ENCODE peak calls at places on chromosome 19, in four cellular contexts. One of them, this sample, is unnamed.

GRCh38 chr19:40216777-40217026 is 1.5 kb downstream of the TTC9B start:
- DNase-seq in A549: no peak
- DNase-seq in sigmoid colon: no peak
- DNase-seq in suprapubic skin: no peak
- DNase-seq in this sample: no peak

GRCh38 chr19:34365463-34366401 is 736 bp downstream of the GPI start:
- DNase-seq in A549: peak; percentile 60
- DNase-seq in sigmoid colon: peak; percentile 73
- DNase-seq in suprapubic skin: no peak
- DNase-seq in this sample: peak; percentile 49

GRCh38 chr19:48283908-48284307 is 14.0 kb downstream of the ZNF114 start:
- DNase-seq in A549: no peak
- DNase-seq in sigmoid colon: no peak
- DNase-seq in suprapubic skin: no peak
- DNase-seq in this sample: no peak

GRCh38 chr19:39498262-39499081 is at the start of gene DLL3:
- DNase-seq in A549: no peak
- DNase-seq in sigmoid colon: no peak
- DNase-seq in suprapubic skin: no peak
- DNase-seq in this sample: no peak

GRCh38 chr19:35304036-35304435 is 12.1 kb downstream of the MAG start:
- DNase-seq in A549: no peak
- DNase-seq in sigmoid colon: no peak
- DNase-seq in suprapubic skin: no peak
- DNase-seq in this sample: no peak

GRCh38 chr19:44927746-44928145 is 13.3 kb downstream of the APOC1 start:
- DNase-seq in A549: no peak
- DNase-seq in sigmoid colon: no peak
- DNase-seq in suprapubic skin: no peak
- DNase-seq in this sample: no peak

GRCh38 chr19:13986348-13986904 is 19.7 kb downstream of the RFX1 start:
- DNase-seq in A549: no peak
- DNase-seq in sigmoid colon: peak; percentile 93
- DNase-seq in suprapubic skin: peak; percentile 91
- DNase-seq in this sample: peak; percentile 52

GRCh38 chr19:13993554-13994308 is 12.4 kb downstream of the RFX1 start:
- DNase-seq in A549: no peak
- DNase-seq in sigmoid colon: no peak
- DNase-seq in suprapubic skin: no peak
- DNase-seq in this sample: no peak

GRCh38 chr19:56294557-56294956 is 20.1 kb downstream of the ZSCAN5A start:
- DNase-seq in A549: no peak
- DNase-seq in sigmoid colon: no peak
- DNase-seq in suprapubic skin: no peak
- DNase-seq in this sample: no peak

GRCh38 chr19:3135961-3136683 is at the start of gene GNA15:
- DNase-seq in A549: no peak
- DNase-seq in sigmoid colon: no peak
- DNase-seq in suprapubic skin: no peak
- DNase-seq in this sample: peak; percentile 37

GRCh38 chr19:10913716-10914340 is 14.6 kb downstream of the YIPF2 start:
- DNase-seq in A549: no peak
- DNase-seq in sigmoid colon: no peak
- DNase-seq in suprapubic skin: no peak
- DNase-seq in this sample: no peak

GRCh38 chr19:43308244-43308815 is 39.0 kb upstream of the PSG9 start:
- DNase-seq in A549: no peak
- DNase-seq in sigmoid colon: no peak
- DNase-seq in suprapubic skin: no peak
- DNase-seq in this sample: no peak

GRCh38 chr19:33467851-33468250 is 53.7 kb downstream of the PEPD start:
- DNase-seq in A549: no peak
- DNase-seq in sigmoid colon: no peak
- DNase-seq in suprapubic skin: peak; percentile 53
- DNase-seq in this sample: no peak

GRCh38 chr19:28201462-28201943 is 1011.4 kb downstream of the UQCRFS1 start:
- DNase-seq in A549: no peak
- DNase-seq in sigmoid colon: no peak
- DNase-seq in suprapubic skin: no peak
- DNase-seq in this sample: no peak

GRCh38 chr19:23996549-23996948 is 81.9 kb downstream of the ZNF726 start:
- DNase-seq in A549: peak; percentile 48
- DNase-seq in sigmoid colon: no peak
- DNase-seq in suprapubic skin: no peak
- DNase-seq in this sample: no peak

GRCh38 chr19:32407004-32407992 is 1.7 kb downstream of the DPY19L3 start:
- DNase-seq in A549: no peak
- DNase-seq in sigmoid colon: peak; percentile 74
- DNase-seq in suprapubic skin: no peak
- DNase-seq in this sample: peak; percentile 61

GRCh38 chr19:16585808-16586476 is 13.7 kb upstream of the SLC35E1 start:
- DNase-seq in A549: no peak
- DNase-seq in sigmoid colon: no peak
- DNase-seq in suprapubic skin: no peak
- DNase-seq in this sample: no peak

GRCh38 chr19:48108997-48109782 is 1.4 kb downstream of the PLA2G4C start:
- DNase-seq in A549: no peak
- DNase-seq in sigmoid colon: no peak
- DNase-seq in suprapubic skin: no peak
- DNase-seq in this sample: no peak

GRCh38 chr19:3849092-3849491 is 19.7 kb downstream of the ZFR2 start:
- DNase-seq in A549: no peak
- DNase-seq in sigmoid colon: no peak
- DNase-seq in suprapubic skin: no peak
- DNase-seq in this sample: no peak

GRCh38 chr19:11410682-11411081 is 8.4 kb downstream of the RGL3 start:
- DNase-seq in A549: peak; percentile 21
- DNase-seq in sigmoid colon: no peak
- DNase-seq in suprapubic skin: no peak
- DNase-seq in this sample: no peak

GRCh38 chr19:19623383-19623782 is 4.6 kb downstream of the LPAR2 start:
- DNase-seq in A549: no peak
- DNase-seq in sigmoid colon: no peak
- DNase-seq in suprapubic skin: no peak
- DNase-seq in this sample: no peak

GRCh38 chr19:15285896-15286591 is 46.3 kb downstream of the BRD4 start:
- DNase-seq in A549: no peak
- DNase-seq in sigmoid colon: no peak
- DNase-seq in suprapubic skin: no peak
- DNase-seq in this sample: no peak

GRCh38 chr19:34269968-34270621 is 15.7 kb downstream of the GARRE1 start:
- DNase-seq in A549: peak; percentile 54
- DNase-seq in sigmoid colon: peak; percentile 68
- DNase-seq in suprapubic skin: no peak
- DNase-seq in this sample: peak; percentile 38

GRCh38 chr19:4373601-4374441 is 26.5 kb downstream of the SH3GL1 start:
- DNase-seq in A549: no peak
- DNase-seq in sigmoid colon: peak; percentile 84
- DNase-seq in suprapubic skin: peak; percentile 89
- DNase-seq in this sample: no peak

GRCh38 chr19:41876847-41877489 is at the start of gene CD79A:
- DNase-seq in A549: no peak
- DNase-seq in sigmoid colon: no peak
- DNase-seq in suprapubic skin: no peak
- DNase-seq in this sample: no peak
- TF ChIP-seq EP300 in A549: no peak
- TF ChIP-seq EP300 in sigmoid colon: no peak
- TF ChIP-seq EP300 in suprapubic skin: no peak
- TF ChIP-seq EP300 in this sample: no peak

DNA sequence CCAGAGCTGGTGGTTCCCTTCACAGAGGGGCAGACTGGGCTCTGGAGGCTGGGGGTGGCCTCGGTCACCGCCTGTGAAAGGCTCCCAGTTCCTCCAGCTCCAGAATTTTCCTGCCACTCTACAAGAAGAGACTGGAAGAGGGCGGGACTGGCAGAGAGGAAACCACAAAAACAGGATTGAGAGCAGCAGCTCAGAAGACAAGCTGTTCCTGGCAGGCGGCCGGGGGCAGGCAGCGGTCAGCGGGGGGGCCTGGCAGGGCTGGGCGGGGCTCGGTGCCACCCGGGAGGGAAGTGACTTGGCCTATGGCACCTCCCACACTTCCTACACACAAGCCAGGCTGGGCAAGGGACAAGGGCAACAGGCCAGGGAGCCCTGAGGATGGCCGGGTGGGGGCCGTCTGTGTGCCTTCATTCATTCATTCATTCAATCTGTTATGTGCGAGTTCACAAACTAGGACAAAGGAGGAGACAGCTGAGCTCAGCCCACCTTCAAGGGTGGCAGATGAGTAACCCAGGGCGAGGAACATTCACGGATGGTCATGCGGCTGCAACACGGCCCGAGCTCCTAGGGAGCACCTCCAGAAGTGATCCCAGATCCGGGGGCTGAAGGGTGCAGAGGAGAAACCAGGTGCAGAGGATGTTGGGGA is 16.9 kb upstream of the BTBD2 start:
- DNase-seq in A549: peak; percentile 88
- DNase-seq in sigmoid colon: peak; percentile 98
- DNase-seq in suprapubic skin: peak; percentile 98
- DNase-seq in this sample: peak; percentile 87
- TF ChIP-seq POLR2A in A549: peak; percentile 38
- TF ChIP-seq POLR2A in sigmoid colon: peak; percentile 37
- TF ChIP-seq POLR2A in suprapubic skin: no peak
- TF ChIP-seq POLR2A in this sample: no peak

GRCh38 chr19:7943444-7944176 is at the start of gene TIMM44:
- DNase-seq in A549: peak; percentile 98
- DNase-seq in sigmoid colon: peak; percentile 100
- DNase-seq in suprapubic skin: peak; percentile 100
- DNase-seq in this sample: peak; percentile 98
- TF ChIP-seq EP300 in A549: no peak
- TF ChIP-seq EP300 in sigmoid colon: no peak
- TF ChIP-seq EP300 in suprapubic skin: no peak
- TF ChIP-seq EP300 in this sample: peak; percentile 75

GRCh38 chr19:46306501-46306900 is 9.7 kb downstream of the HIF3A start:
- DNase-seq in A549: no peak
- DNase-seq in sigmoid colon: no peak
- DNase-seq in suprapubic skin: no peak
- DNase-seq in this sample: no peak

GRCh38 chr19:46299695-46300094 is 2.9 kb downstream of the HIF3A start:
- DNase-seq in A549: no peak
- DNase-seq in sigmoid colon: no peak
- DNase-seq in suprapubic skin: no peak
- DNase-seq in this sample: no peak

GRCh38 chr19:46303345-46303701 is 6.5 kb downstream of the HIF3A start:
- DNase-seq in A549: no peak
- DNase-seq in sigmoid colon: no peak
- DNase-seq in suprapubic skin: no peak
- DNase-seq in this sample: no peak

GRCh38 chr19:46308510-46308909 is 11.7 kb downstream of the HIF3A start:
- DNase-seq in A549: no peak
- DNase-seq in sigmoid colon: no peak
- DNase-seq in suprapubic skin: no peak
- DNase-seq in this sample: no peak

DNA sequence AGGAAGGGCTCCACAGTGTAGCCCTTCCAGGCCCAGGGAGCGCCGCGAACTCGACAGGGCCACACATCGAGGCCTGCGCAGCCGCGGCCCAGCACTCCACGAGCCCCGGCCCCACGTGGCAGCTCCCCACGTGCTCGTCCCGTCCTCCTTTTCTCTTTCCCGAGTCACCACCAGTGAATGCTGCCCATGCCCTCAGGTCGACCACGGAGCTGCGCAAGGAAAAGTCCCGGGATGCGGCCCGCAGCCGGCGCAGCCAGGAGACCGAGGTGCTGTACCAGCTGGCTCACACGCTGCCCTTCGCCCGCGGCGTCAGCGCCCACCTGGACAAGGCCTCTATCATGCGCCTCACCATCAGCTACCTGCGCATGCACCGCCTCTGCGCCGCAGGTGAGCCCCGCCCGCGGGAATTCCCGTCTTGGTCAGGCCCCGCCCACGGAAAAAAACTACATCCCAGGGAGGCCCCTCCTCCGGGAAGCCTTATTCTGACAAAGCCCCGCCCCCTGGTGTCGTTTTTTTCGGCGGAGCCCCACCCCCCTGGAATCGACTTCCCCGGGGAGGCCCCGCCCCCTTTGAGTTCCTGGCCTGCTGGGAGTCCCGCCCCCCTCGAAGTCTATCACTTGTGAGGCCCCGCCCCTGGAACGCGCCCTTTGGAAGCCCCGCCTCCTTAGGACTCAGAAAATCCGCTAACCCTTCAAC is 7.0 kb downstream of the HIF3A start:
- DNase-seq in A549: peak; percentile 57
- DNase-seq in sigmoid colon: peak; percentile 90
- DNase-seq in suprapubic skin: no peak
- DNase-seq in this sample: peak; percentile 78
- TF ChIP-seq POLR2A in A549: no peak
- TF ChIP-seq POLR2A in sigmoid colon: no peak
- TF ChIP-seq POLR2A in suprapubic skin: no peak
- TF ChIP-seq POLR2A in this sample: no peak

GRCh38 chr19:51467864-51468544 is 9.8 kb upstream of the SIGLEC8 start:
- DNase-seq in A549: no peak
- DNase-seq in sigmoid colon: peak; percentile 27
- DNase-seq in suprapubic skin: peak; percentile 50
- DNase-seq in this sample: no peak
- TF ChIP-seq EP300 in A549: no peak
- TF ChIP-seq EP300 in sigmoid colon: no peak
- TF ChIP-seq EP300 in suprapubic skin: no peak
- TF ChIP-seq EP300 in this sample: no peak

GRCh38 chr19:18160792-18161690 is 8.1 kb downstream of the PIK3R2 start:
- DNase-seq in A549: peak; percentile 57
- DNase-seq in sigmoid colon: peak; percentile 83
- DNase-seq in suprapubic skin: no peak
- DNase-seq in this sample: peak; percentile 66
- TF ChIP-seq POLR2A in A549: peak; percentile 37
- TF ChIP-seq POLR2A in sigmoid colon: no peak
- TF ChIP-seq POLR2A in suprapubic skin: no peak
- TF ChIP-seq POLR2A in this sample: no peak

GRCh38 chr19:42233638-42234292 is 8.6 kb downstream of the GSK3A start:
- DNase-seq in A549: no peak
- DNase-seq in sigmoid colon: no peak
- DNase-seq in suprapubic skin: no peak
- DNase-seq in this sample: no peak
- TF ChIP-seq EP300 in A549: no peak
- TF ChIP-seq EP300 in sigmoid colon: no peak
- TF ChIP-seq EP300 in suprapubic skin: no peak
- TF ChIP-seq EP300 in this sample: no peak